ENCODE peak calls at places on chromosomes 4 and X, in six cellular contexts. R is SK-N-SH; O is transverse colon; B is CD8-positive, alpha-beta T cell; N is tibial artery; P is neuronal stem cell. H is an unnamed sample.

GRCh38 chrX:148956352-148956751 is 455.9 kb downstream of the AFF2 start:
- DNase-seq in R (no peak), O (no peak), B (no peak), N (no peak), P (no peak), H (no peak)

GRCh38 chrX:39688576-39689373 is 409.0 kb downstream of the BCOR start:
- DNase-seq in R (peak; percentile 89), O (peak; percentile 68), B (no peak), N (peak; percentile 51), P (peak; percentile 71), H (peak; percentile 85)

GRCh38 chr4:9409793-9410192 is 34.4 kb upstream of the DEFB131A start:
- DNase-seq in R (no peak), O (no peak), B (no peak), N (no peak), P (no peak), H (no peak)

GRCh38 chr4:106746451-106746850 is 289.7 kb downstream of the DKK2 start:
- DNase-seq in R (no peak), O (no peak), B (no peak), N (no peak), P (no peak), H (no peak)

GRCh38 chr4:139777757-139778156 is 112.1 kb downstream of the MGST2 start:
- DNase-seq in R (no peak), O (no peak), B (no peak), N (no peak), P (no peak), H (no peak)

GRCh38 chr4:145619639-145619996 is 433 bp downstream of the MMAA start:
- DNase-seq in R (peak; percentile 29), O (peak; percentile 82), B (no peak), N (peak; percentile 47), P (no peak), H (peak; percentile 19)

GRCh38 chrX:29666361-29666760 is 549.0 kb upstream of the MAGEB2 start:
- DNase-seq in R (no peak), O (no peak), B (no peak), N (no peak), P (no peak), H (no peak)

GRCh38 chr4:157128395-157128794 is 52.4 kb downstream of the GLRB start:
- DNase-seq in R (peak; percentile 1), O (no peak), B (no peak), N (no peak), P (no peak), H (no peak)

GRCh38 chrX:134883134-134883700 is 107.6 kb upstream of the SMIM10 start:
- DNase-seq in R (no peak), O (no peak), B (no peak), N (no peak), P (no peak), H (no peak)

GRCh38 chrX:14899607-14900006 is 26.4 kb downstream of the MOSPD2 start:
- DNase-seq in R (no peak), O (no peak), B (no peak), N (no peak), P (no peak), H (no peak)

GRCh38 chr4:78654809-78655208 is 103.2 kb downstream of the ANXA3 start:
- DNase-seq in R (no peak), O (no peak), B (no peak), N (no peak), P (no peak), H (no peak)

GRCh38 chr4:186807809-186808634 is 84.4 kb upstream of the FAT1 start:
- DNase-seq in R (no peak), O (no peak), B (no peak), N (no peak), P (no peak), H (no peak)

GRCh38 chr4:186808635-186809018 is 85.0 kb upstream of the FAT1 start:
- DNase-seq in R (no peak), O (no peak), B (no peak), N (no peak), P (no peak), H (no peak)

GRCh38 chr4:186810613-186811150 is 87.0 kb upstream of the FAT1 start:
- DNase-seq in R (no peak), O (no peak), B (no peak), N (no peak), P (peak; percentile 5), H (no peak)

GRCh38 chr4:186807131-186807530 is 83.5 kb upstream of the FAT1 start:
- DNase-seq in R (no peak), O (no peak), B (no peak), N (no peak), P (no peak), H (no peak)

GRCh38 chr4:186809070-186809469 is 85.4 kb upstream of the FAT1 start:
- DNase-seq in R (no peak), O (no peak), B (no peak), N (no peak), P (no peak), H (no peak)
- H3K4me1 ChIP-seq in R (no peaks in the 10 kb centered on the region), O (no peaks in the 10 kb centered on the region), B (no peaks in the 10 kb centered on the region), N (no peaks in the 10 kb centered on the region), P (peaks cover 1% of the 10 kb centered on the region), H (no peaks in the 10 kb centered on the region)

GRCh38 chr4:85496146-85496849 is 21.3 kb downstream of the ARHGAP24 start:
- DNase-seq in R (no peak), O (no peak), B (no peak), N (no peak), P (no peak), H (no peak)

GRCh38 chr4:85496933-85497332 is 22.0 kb downstream of the ARHGAP24 start:
- DNase-seq in R (no peak), O (no peak), B (no peak), N (no peak), P (no peak), H (no peak)

GRCh38 chr4:85498068-85498733 is 23.3 kb downstream of the ARHGAP24 start:
- DNase-seq in R (no peak), O (peak; percentile 40), B (no peak), N (peak; percentile 68), P (no peak), H (no peak)

GRCh38 chr4:85499573-85499972 is 24.6 kb downstream of the ARHGAP24 start:
- DNase-seq in R (no peak), O (no peak), B (no peak), N (no peak), P (no peak), H (no peak)

GRCh38 chr4:85495621-85496020 is 20.7 kb downstream of the ARHGAP24 start:
- DNase-seq in R (no peak), O (no peak), B (no peak), N (no peak), P (no peak), H (no peak)
- H3K4me1 ChIP-seq in R (peaks cover 6% of the 10 kb centered on the region), O (no peaks in the 10 kb centered on the region), B (no peaks in the 10 kb centered on the region), N (peaks cover 11% of the 10 kb centered on the region), P (no peaks in the 10 kb centered on the region), H (peaks cover 12% of the 10 kb centered on the region)

GRCh38 chr4:128921954-128922353 is 112.5 kb downstream of the JADE1 start:
- DNase-seq in R (no peak), O (no peak), B (no peak), N (no peak), P (no peak), H (no peak)
- H3K4me1 ChIP-seq in R (no peaks in the 10 kb centered on the region), O (no peaks in the 10 kb centered on the region), B (peaks cover 13% of the 10 kb centered on the region), N (no peaks in the 10 kb centered on the region), P (no peaks in the 10 kb centered on the region), H (no peaks in the 10 kb centered on the region)

DNA sequence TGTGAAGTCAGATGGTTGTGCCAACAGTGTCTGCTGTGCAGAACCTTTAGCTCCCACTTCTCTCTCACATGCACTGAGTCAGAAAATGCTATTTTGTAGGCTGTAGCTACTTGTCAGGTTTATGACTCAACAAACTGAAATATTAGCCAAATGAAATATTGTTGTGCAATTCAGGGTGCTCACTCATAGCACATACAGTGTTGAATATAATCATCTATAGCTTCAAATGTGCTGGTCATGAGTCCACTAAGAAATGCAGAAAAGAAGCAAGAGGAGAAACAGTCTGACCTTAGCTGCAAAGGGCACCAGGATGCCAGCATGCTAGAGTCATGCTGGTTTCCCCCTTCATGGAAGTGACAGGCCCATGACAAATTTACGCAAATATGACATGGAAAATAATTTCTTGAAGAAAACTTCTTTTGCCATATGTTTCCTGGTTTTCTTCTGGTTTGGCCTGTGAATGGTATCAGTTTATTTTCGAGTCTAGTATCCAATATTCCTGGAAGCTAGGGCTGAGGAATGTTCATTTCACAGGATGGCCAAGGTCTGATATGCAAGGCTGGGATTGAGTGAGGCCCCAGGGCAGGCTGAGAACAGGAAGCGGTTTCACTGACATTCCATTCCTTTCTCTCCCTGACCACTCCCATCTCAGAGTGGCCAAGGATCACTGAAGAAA is 10.3 kb upstream of the CXCL2 start:
- DNase-seq in R (no peak), O (peak; percentile 27), B (no peak), N (peak; percentile 55), P (no peak), H (no peak)
- H3K4me1 ChIP-seq in R (no peaks in the 10 kb centered on the region), O (no peaks in the 10 kb centered on the region), B (no peaks in the 10 kb centered on the region), N (peaks cover 76% of the 10 kb centered on the region), P (no peaks in the 10 kb centered on the region), H (no peaks in the 10 kb centered on the region)

GRCh38 chr4:8182858-8183725 is 16.0 kb upstream of the SH3TC1 start:
- DNase-seq in R (no peak), O (peak; percentile 93), B (no peak), N (peak; percentile 64), P (no peak), H (no peak)

GRCh38 chr4:8185930-8186329 is 13.2 kb upstream of the SH3TC1 start:
- DNase-seq in R (peak; percentile 59), O (no peak), B (no peak), N (no peak), P (no peak), H (no peak)

GRCh38 chr4:8186883-8187282 is 12.2 kb upstream of the SH3TC1 start:
- DNase-seq in R (no peak), O (no peak), B (no peak), N (no peak), P (no peak), H (no peak)

GRCh38 chr4:8184061-8184460 is 15.0 kb upstream of the SH3TC1 start:
- DNase-seq in R (no peak), O (no peak), B (no peak), N (no peak), P (no peak), H (no peak)

GRCh38 chr4:8185280-8185679 is 13.8 kb upstream of the SH3TC1 start:
- DNase-seq in R (no peak), O (no peak), B (no peak), N (no peak), P (no peak), H (no peak)
- H3K4me1 ChIP-seq in R (peaks cover 20% of the 10 kb centered on the region), O (no peaks in the 10 kb centered on the region), B (no peaks in the 10 kb centered on the region), N (peaks cover 31% of the 10 kb centered on the region), P (no peaks in the 10 kb centered on the region), H (peaks cover 3% of the 10 kb centered on the region)

GRCh38 chr4:162101337-162101736 is 62.5 kb downstream of the FSTL5 start:
- DNase-seq in R (no peak), O (no peak), B (no peak), N (no peak), P (no peak), H (no peak)
- H3K4me1 ChIP-seq in R (no peaks in the 10 kb centered on the region), O (no peaks in the 10 kb centered on the region), B (no peaks in the 10 kb centered on the region), N (no peaks in the 10 kb centered on the region), P (no peaks in the 10 kb centered on the region), H (no peaks in the 10 kb centered on the region)

H was measured in BE2C.